ENCODE peak calls at places on chromosome 19, in seven cellular contexts. L is CD4-positive, alpha-beta T cell; F is lung; D is AG04449; S is nephron progenitor cell; E is HL-60; A is brain microvascular endothelial cell. B is an unnamed sample.

GRCh38 chr19:51639916-51640315 is 6.7 kb downstream of the SIGLEC14 start:
- DNase-seq in L (no peak), F (no peak), D (no peak), S (no peak), E (no peak), A (no peak), B (no peak)

GRCh38 chr19:21697698-21698097 is 69.7 kb downstream of the ZNF100 start:
- DNase-seq in L (no peak), F (no peak), D (no peak), S (no peak), E (no peak), A (no peak), B (no peak)

GRCh38 chr19:37763488-37763887 is 15.9 kb downstream of the ZNF573 start:
- DNase-seq in L (no peak), F (no peak), D (no peak), S (no peak), E (no peak), A (no peak), B (no peak)

GRCh38 chr19:54074851-54075250 is 6.3 kb downstream of the TARM1 start:
- DNase-seq in L (no peak), F (no peak), D (no peak), S (no peak), E (no peak), A (no peak), B (no peak)

GRCh38 chr19:45352062-45352461 is 11.5 kb downstream of the KLC3 start:
- DNase-seq in L (no peak), F (no peak), D (no peak), S (no peak), E (no peak), A (no peak), B (no peak)

GRCh38 chr19:18340990-18341868 is 831 bp downstream of the PGPEP1 start:
- DNase-seq in L (peak), F (peak), D (no peak), S (peak), E (no peak), A (no peak), B (peak)

GRCh38 chr19:1076951-1077350 is 10.0 kb downstream of the ARHGAP45 start:
- DNase-seq in L (peak), F (peak), D (no peak), S (no peak), E (no peak), A (no peak), B (no peak)

GRCh38 chr19:4633140-4633967 is 6.0 kb upstream of the TNFAIP8L1 start:
- DNase-seq in L (no peak), F (peak), D (no peak), S (peak), E (peak), A (peak), B (peak)

GRCh38 chr19:4456566-4456842 is 1.1 kb downstream of the UBXN6 start:
- DNase-seq in L (no peak), F (no peak), D (no peak), S (peak), E (peak), A (peak), B (no peak)

GRCh38 chr19:40599331-40600085 is 1.7 kb upstream of the LTBP4 start:
- DNase-seq in L (no peak), F (no peak), D (no peak), S (no peak), E (no peak), A (no peak), B (no peak)

GRCh38 chr19:35006342-35006998 is 6.3 kb downstream of the GRAMD1A start:
- DNase-seq in L (no peak), F (peak), D (no peak), S (no peak), E (no peak), A (peak), B (no peak)

GRCh38 chr19:18591735-18592385 is 3.3 kb downstream of the REX1BD start:
- DNase-seq in L (no peak), F (no peak), D (no peak), S (no peak), E (no peak), A (no peak), B (no peak)

GRCh38 chr19:17404015-17404414 is 1.4 kb downstream of the BST2 start:
- DNase-seq in L (no peak), F (no peak), D (no peak), S (no peak), E (no peak), A (no peak), B (no peak)

GRCh38 chr19:47071731-47072130 is 23.3 kb upstream of the TMEM160 start:
- DNase-seq in L (no peak), F (no peak), D (no peak), S (no peak), E (no peak), A (no peak), B (no peak)

GRCh38 chr19:47073574-47073973 is 25.1 kb upstream of the TMEM160 start:
- DNase-seq in L (no peak), F (no peak), D (no peak), S (no peak), E (no peak), A (no peak), B (no peak)

GRCh38 chr19:47074621-47075020 is 26.2 kb upstream of the TMEM160 start:
- DNase-seq in L (no peak), F (no peak), D (no peak), S (no peak), E (peak), A (no peak), B (no peak)

GRCh38 chr19:47070756-47071155 is 22.3 kb upstream of the TMEM160 start:
- DNase-seq in L (no peak), F (no peak), D (no peak), S (no peak), E (no peak), A (no peak), B (no peak)

DNA sequence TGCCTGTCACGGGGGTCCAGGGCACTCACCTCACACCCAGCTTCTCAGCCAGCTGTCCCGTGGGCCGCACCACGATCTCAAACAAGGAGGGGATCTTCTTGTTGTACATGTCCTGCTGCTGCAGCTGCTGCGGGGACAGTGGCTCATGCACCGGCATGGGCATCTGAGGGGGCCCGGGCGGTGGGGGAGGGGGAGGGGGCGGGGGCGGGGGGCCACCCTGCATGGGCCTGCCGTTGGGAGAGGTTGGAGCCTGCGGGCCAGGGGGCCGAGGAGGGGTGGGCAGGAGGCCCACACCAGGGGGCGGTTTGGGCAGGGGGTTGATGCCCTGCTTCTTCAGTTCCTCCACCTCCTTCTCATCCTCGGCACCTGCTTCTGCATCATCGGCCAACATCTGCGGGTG is 23.9 kb upstream of the TMEM160 start:
- DNase-seq in L (no peak), F (no peak), D (no peak), S (no peak), E (no peak), A (no peak), B (no peak)
- TF ChIP-seq CTCF in L (no peak), F (no peak), D (no peak), S (no peak), E (no peak), A (no peak), B (no peak)

DNA sequence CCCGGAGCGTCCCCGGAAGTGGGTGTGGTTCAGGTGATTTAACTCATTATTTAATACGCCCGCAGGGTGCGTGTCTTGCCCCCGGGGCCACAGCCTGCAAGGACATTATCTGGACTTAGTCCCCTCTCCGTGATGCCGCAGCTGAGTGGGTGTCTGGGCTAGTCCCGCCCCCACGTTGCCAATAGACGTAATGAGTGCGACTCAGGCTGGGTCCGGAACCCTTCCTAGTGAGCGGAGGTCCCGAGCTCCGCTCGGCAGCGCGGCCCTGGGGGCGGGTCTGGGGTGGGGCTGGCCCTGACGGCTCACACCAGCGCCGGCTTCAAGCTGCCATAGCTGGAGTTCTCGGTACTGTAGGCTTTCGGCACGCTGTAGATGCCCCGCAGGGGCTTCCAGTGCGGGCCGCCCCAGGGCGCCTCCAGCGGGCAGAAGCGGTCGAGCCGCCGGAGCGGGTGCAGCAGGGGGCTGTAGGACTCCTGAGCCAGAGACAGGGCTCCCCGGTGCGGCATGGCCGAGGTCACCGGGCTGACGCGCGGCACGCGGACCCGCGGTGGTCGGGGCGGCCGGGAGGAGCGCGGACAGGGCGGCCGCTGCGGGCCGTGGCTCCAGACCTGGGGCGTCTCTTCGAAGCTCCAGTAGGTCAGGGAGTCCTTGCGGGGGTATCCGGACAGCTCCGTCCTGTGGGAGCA is 918 bp upstream of the LHB start:
- DNase-seq in L (peak), F (peak), D (no peak), S (peak), E (no peak), A (peak), B (peak)
- TF ChIP-seq CTCF in L (peak), F (no peak), D (peak), S (peak), E (peak), A (peak), B (peak)

DNA sequence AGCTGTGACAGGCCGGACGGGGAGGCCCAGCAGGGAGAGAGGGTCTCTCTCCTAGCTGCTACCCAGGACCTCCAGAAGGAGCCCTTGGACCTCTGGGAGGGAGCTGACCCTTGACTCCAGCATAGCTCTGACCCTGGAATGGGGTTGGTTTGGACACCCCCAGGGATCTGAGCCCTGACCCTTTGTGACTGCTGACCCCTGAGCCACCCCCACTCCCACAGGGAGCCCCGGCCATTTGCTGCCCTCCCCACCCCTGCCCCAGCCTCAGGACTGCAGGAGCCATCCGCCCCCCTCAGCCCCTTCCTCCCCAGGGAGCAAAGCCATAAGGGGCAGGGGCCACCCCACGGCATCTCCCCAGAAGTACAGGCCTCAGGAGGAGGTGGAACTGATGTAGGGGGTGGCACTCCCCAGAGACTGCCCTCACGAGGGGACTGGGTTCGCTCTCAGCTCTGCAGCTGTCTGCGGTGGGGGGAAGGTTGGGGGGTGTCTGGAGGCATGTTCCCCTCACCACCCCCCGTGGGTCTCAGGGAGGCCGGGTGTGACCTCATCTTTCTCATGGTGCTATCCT is 7.0 kb downstream of the COX6B2 start:
- DNase-seq in L (no peak), F (no peak), D (no peak), S (no peak), E (no peak), A (no peak), B (no peak)
- TF ChIP-seq CTCF in L (no peak), F (no peak), D (no peak), S (no peak), E (no peak), A (no peak), B (no peak)

DNA sequence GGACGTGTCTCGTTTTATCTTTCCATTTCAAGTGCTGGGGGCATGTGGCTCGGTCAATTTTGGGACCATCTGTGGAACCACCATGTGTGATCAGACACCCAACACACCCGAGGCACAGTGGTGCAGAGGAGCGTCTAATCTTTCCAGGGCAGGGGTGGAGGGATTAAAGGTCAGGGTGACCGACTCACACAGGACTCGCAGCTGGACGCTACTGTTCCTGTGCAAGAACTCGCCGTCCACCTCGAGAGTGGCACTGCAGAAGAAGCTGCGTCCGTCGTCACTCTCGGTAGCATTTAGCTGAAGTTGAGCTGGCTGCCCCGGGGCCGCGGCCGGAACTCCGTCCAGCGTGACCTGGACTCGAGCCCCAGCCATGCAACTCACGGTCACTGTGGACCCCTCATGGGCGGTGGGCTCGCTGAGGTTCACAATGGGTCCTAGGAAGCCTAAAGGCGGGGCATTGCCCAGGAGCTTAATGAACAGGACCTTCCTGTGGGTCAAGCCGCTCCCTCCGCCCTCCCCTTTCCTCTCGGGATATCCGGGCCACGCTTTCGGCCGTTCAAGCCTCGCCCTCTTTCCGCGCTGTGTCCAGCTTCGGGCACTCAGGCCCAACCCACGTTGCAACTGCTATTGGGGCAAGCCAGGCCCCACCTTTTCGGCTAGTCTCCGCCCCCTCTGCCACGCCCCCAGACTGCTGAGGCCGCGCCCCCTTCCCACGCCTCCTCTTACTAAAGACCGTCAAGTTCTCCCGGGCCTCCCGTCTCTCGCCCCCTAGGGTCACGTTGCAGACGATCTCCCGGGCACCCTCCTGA is 1.2 kb upstream of the RAVER1 start:
- DNase-seq in L (peak), F (peak), D (peak), S (peak), E (no peak), A (peak), B (peak)
- TF ChIP-seq CTCF in L (no peak), F (no peak), D (peak), S (no peak), E (no peak), A (peak), B (no peak)

DNA sequence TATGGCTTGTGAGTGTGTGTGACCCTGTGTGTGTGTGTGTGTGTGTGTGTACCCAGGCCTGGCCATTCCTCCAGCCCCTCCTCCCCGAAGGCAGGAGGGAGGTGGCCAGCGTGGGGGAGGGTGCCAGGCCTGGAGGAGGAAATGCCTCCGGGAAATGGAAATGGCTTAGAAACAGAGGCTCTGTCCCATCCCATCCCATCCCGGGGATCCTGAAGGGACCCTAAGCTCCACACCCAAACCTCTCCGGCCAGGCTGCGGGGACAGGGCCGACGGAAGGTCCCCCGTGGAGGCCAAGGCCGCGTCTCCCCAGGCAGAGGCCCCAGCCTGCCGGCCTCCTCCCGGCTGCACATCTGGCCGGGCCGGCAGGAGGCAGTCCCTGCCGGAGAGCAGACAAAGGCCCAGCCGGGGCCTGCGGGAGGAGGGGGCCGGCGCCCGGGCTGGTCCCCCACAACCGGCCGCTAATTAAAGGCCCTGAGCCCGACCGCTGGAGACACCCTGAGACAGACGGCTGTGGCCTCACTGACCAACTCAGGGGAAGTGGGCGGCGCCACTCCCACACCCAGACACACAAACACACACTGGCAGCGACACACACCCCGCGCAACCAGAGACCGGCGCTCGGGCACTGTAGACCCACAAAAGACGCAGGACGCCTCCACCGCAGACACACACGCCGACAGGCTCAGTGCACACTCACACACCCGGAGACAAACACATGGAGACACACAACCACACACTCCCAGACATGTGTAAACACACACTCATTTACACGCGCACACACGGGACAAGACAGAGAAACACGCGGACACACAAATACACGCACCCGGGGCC is 1.1 kb downstream of the ADAMTS10 start:
- DNase-seq in L (no peak), F (no peak), D (no peak), S (peak), E (no peak), A (peak), B (peak)
- TF ChIP-seq CTCF in L (no peak), F (no peak), D (peak), S (no peak), E (no peak), A (peak), B (no peak)

GRCh38 chr19:12205296-12205695 is 42.4 kb downstream of the ZNF136 start:
- DNase-seq in L (no peak), F (no peak), D (no peak), S (no peak), E (no peak), A (no peak), B (no peak)

GRCh38 chr19:12198136-12198535 is 35.2 kb downstream of the ZNF136 start:
- DNase-seq in L (no peak), F (no peak), D (no peak), S (no peak), E (no peak), A (no peak), B (no peak)

GRCh38 chr19:12208221-12208620 is 45.3 kb downstream of the ZNF136 start:
- DNase-seq in L (no peak), F (no peak), D (no peak), S (no peak), E (no peak), A (no peak), B (no peak)

GRCh38 chr19:12200020-12200419 is 37.1 kb downstream of the ZNF136 start:
- DNase-seq in L (no peak), F (no peak), D (no peak), S (no peak), E (no peak), A (no peak), B (no peak)

DNA sequence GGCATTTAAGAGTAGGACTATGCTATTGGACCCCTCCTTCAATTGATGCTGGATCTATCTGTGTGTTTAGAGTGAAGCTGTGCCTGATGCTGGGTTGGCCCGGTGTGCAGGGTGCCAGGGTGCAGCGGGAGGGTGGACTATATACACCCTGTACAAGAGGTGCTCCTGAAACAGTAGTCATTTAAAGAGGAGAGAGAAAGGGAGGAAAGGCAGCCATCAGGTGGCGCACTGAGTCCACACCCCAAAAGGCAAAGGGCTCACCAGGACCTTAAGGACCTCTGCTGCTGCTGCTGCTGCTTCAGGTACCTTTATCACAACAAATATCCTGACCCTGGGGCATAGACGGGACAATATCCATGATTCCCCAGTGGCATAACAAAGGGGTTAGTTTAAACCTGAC is 39.4 kb downstream of the ZNF136 start:
- DNase-seq in L (peak), F (no peak), D (no peak), S (no peak), E (no peak), A (no peak), B (peak)
- TF ChIP-seq CTCF in L (peak), F (peak), D (no peak), S (no peak), E (no peak), A (no peak), B (no peak)

GRCh38 chr19:57814505-57815246 is at the start of gene ZNF552:
- DNase-seq in L (peak), F (peak), D (peak), S (peak), E (peak), A (peak), B (peak)
- TF ChIP-seq CTCF in L (no peak), F (no peak), D (no peak), S (no peak), E (no peak), A (no peak), B (no peak)

GRCh38 chr19:6660930-6661329 is 9.0 kb downstream of the TNFSF14 start:
- DNase-seq in L (no peak), F (no peak), D (no peak), S (no peak), E (no peak), A (no peak), B (no peak)
- TF ChIP-seq CTCF in L (no peak), F (no peak), D (no peak), S (no peak), E (no peak), A (no peak), B (no peak)

GRCh38 chr19:2231621-2232221 is 4.4 kb downstream of the PLEKHJ1 start:
- DNase-seq in L (no peak), F (no peak), D (no peak), S (no peak), E (no peak), A (no peak), B (peak)
- TF ChIP-seq CTCF in L (no peak), F (no peak), D (no peak), S (no peak), E (peak), A (peak), B (no peak)

B was measured in glutamatergic neuron.